ENCODE peak calls at places on chromosomes 5 and 9, in five cellular contexts. F is non-pigmented ciliary epithelial cell, O is hepatic stellate cell, B is T follicular helper cell, R is left lung. Z is an unnamed sample.

GRCh38 chr5:57501414-57502321 is 19.1 kb upstream of the ACTBL2 start:
- DNase-seq in F (no peak), O (no peak), B (no peak), R (no peak), Z (no peak)

GRCh38 chr5:5795074-5795779 is 372.8 kb downstream of the ICE1 start:
- DNase-seq in F (no peak), O (no peak), B (no peak), R (peak), Z (peak)

GRCh38 chr9:93093449-93094293 is 2.3 kb upstream of the CARD19 start:
- DNase-seq in F (no peak), O (no peak), B (no peak), R (peak), Z (peak)

GRCh38 chr5:66872688-66873333 is 276.6 kb downstream of the MAST4 start:
- DNase-seq in F (no peak), O (no peak), B (no peak), R (no peak), Z (no peak)

GRCh38 chr5:169331292-169331852 is 30.4 kb upstream of the SLIT3 start:
- DNase-seq in F (no peak), O (no peak), B (no peak), R (no peak), Z (peak)

GRCh38 chr9:16828335-16829281 is 41.9 kb downstream of the BNC2 start:
- DNase-seq in F (no peak), O (peak), B (no peak), R (no peak), Z (peak)

GRCh38 chr9:89881431-89881830 is 276.6 kb downstream of the GADD45G start:
- DNase-seq in F (no peak), O (no peak), B (no peak), R (no peak), Z (no peak)

GRCh38 chr5:176166427-176166826 is 71.8 kb upstream of the SIMC1 start:
- DNase-seq in F (no peak), O (no peak), B (no peak), R (no peak), Z (no peak)

GRCh38 chr5:40227366-40227765 is 452.3 kb upstream of the PTGER4 start:
- DNase-seq in F (no peak), O (no peak), B (no peak), R (no peak), Z (no peak)

GRCh38 chr5:109005611-109006010 is 257.9 kb downstream of the FER start:
- DNase-seq in F (no peak), O (no peak), B (no peak), R (no peak), Z (no peak)

GRCh38 chr5:153974813-153975163 is 63.9 kb downstream of the FAM114A2 start:
- DNase-seq in F (no peak), O (no peak), B (no peak), R (no peak), Z (no peak)

GRCh38 chr9:136572003-136572595 is 26.3 kb upstream of the NOTCH1 start:
- DNase-seq in F (peak), O (peak), B (no peak), R (no peak), Z (no peak)

GRCh38 chr5:157241483-157241882 is 24.4 kb upstream of the CYFIP2 start:
- DNase-seq in F (no peak), O (no peak), B (no peak), R (no peak), Z (no peak)

GRCh38 chr5:122180863-122181519 is 51.6 kb downstream of the ZNF474 start:
- DNase-seq in F (peak), O (peak), B (no peak), R (no peak), Z (no peak)

GRCh38 chr5:150295172-150295611 is 5.6 kb upstream of the CAMK2A start:
- DNase-seq in F (no peak), O (peak), B (no peak), R (peak), Z (peak)

GRCh38 chr9:31030741-31031202 is 1353.7 kb upstream of the ACO1 start:
- DNase-seq in F (no peak), O (no peak), B (no peak), R (no peak), Z (peak)

GRCh38 chr5:116507051-116507537 is 67.5 kb downstream of the SEMA6A start:
- DNase-seq in F (no peak), O (no peak), B (no peak), R (no peak), Z (no peak)

GRCh38 chr5:88438006-88438405 is 169.4 kb upstream of the TMEM161B start:
- DNase-seq in F (no peak), O (no peak), B (no peak), R (no peak), Z (no peak)

GRCh38 chr9:8832956-8833355 is 1033.4 kb upstream of the DMAC1 start:
- DNase-seq in F (no peak), O (no peak), B (no peak), R (no peak), Z (no peak)

GRCh38 chr9:98230789-98231188 is 24.7 kb downstream of the TBC1D2 start:
- DNase-seq in F (no peak), O (no peak), B (no peak), R (no peak), Z (no peak)

GRCh38 chr5:31052937-31053658 is 140.4 kb upstream of the CDH6 start:
- DNase-seq in F (no peak), O (no peak), B (no peak), R (no peak), Z (no peak)

GRCh38 chr9:123926986-123927385 is 2.9 kb downstream of the DENND1A start:
- DNase-seq in F (no peak), O (no peak), B (no peak), R (no peak), Z (no peak)

GRCh38 chr5:81749562-81750307 is 1.2 kb downstream of the SSBP2 start:
- DNase-seq in F (no peak), O (no peak), B (peak), R (peak), Z (peak)

GRCh38 chr9:87267251-87267679 is 230.4 kb upstream of the DAPK1 start:
- DNase-seq in F (no peak), O (no peak), B (no peak), R (no peak), Z (no peak)

GRCh38 chr9:125416517-125416916 is 154.9 kb downstream of the GAPVD1 start:
- DNase-seq in F (no peak), O (no peak), B (no peak), R (no peak), Z (no peak)

GRCh38 chr5:119347574-119347973 is 8.2 kb upstream of the TNFAIP8 start:
- DNase-seq in F (no peak), O (no peak), B (no peak), R (no peak), Z (no peak)

GRCh38 chr9:36748322-36748899 is 175.7 kb downstream of the MELK start:
- DNase-seq in F (no peak), O (peak), B (no peak), R (peak), Z (peak)

GRCh38 chr9:124663046-124663961 is 107.8 kb downstream of the NR6A1 start:
- DNase-seq in F (no peak), O (no peak), B (no peak), R (no peak), Z (no peak)

GRCh38 chr5:139177809-139178581 is 20.2 kb downstream of the SIL1 start:
- DNase-seq in F (no peak), O (no peak), B (no peak), R (peak), Z (peak)

GRCh38 chr5:96374653-96375052 is 58.4 kb downstream of the PCSK1 start:
- DNase-seq in F (no peak), O (no peak), B (no peak), R (no peak), Z (no peak)

GRCh38 chr5:75335952-75336624 is 932 bp upstream of the HMGCR start:
- DNase-seq in F (peak), O (peak), B (no peak), R (no peak), Z (peak)

GRCh38 chr9:16053131-16053530 is 500.3 kb downstream of the CCDC171 start:
- DNase-seq in F (no peak), O (no peak), B (no peak), R (no peak), Z (no peak)

GRCh38 chr9:89597711-89598707 is 6.8 kb upstream of the GADD45G start:
- DNase-seq in F (no peak), O (peak), B (peak), R (no peak), Z (peak)

GRCh38 chr5:74630387-74631087 is 10.0 kb downstream of the ENC1 start:
- DNase-seq in F (peak), O (peak), B (no peak), R (no peak), Z (no peak)